ENCODE peak calls at places on chromosomes 11 and 22, in four cellular contexts. One of them, this sample, is unnamed.

GRCh38 chr11:124069429-124070401 is 28.6 kb upstream of the OR10G7 start:
- DNase-seq in psoas muscle: peak; percentile 17
- DNase-seq in Karpas-422: peak; percentile 72
- DNase-seq in SJSA1: peak; percentile 62
- DNase-seq in this sample: no peak

GRCh38 chr22:49657275-49657973 is 170.2 kb downstream of the BRD1 start:
- DNase-seq in SJSA1: no peak
- DNase-seq in Karpas-422: peak; percentile 96
- DNase-seq in psoas muscle: peak; percentile 66
- DNase-seq in this sample: peak; percentile 63

GRCh38 chr11:2693271-2693833 is 6.4 kb downstream of the KCNQ1OT1 start:
- DNase-seq in Karpas-422: no peak
- DNase-seq in SJSA1: no peak
- DNase-seq in psoas muscle: no peak
- DNase-seq in this sample: no peak

GRCh38 chr11:61963282-61964057 is 4.0 kb downstream of the FTH1 start:
- DNase-seq in SJSA1: peak; percentile 34
- DNase-seq in psoas muscle: no peak
- DNase-seq in Karpas-422: peak; percentile 64
- DNase-seq in this sample: peak; percentile 48

GRCh38 chr11:13955971-13956421 is 6.5 kb upstream of the SPON1 start:
- DNase-seq in psoas muscle: no peak
- DNase-seq in SJSA1: peak; percentile 68
- DNase-seq in Karpas-422: peak; percentile 75
- DNase-seq in this sample: peak; percentile 33

GRCh38 chr11:30855383-30856006 is 269.3 kb upstream of the MPPED2 start:
- DNase-seq in Karpas-422: peak; percentile 51
- DNase-seq in SJSA1: no peak
- DNase-seq in psoas muscle: no peak
- DNase-seq in this sample: no peak

GRCh38 chr11:96061730-96062524 is 138.0 kb upstream of the MTMR2 start:
- DNase-seq in psoas muscle: no peak
- DNase-seq in Karpas-422: no peak
- DNase-seq in SJSA1: no peak
- DNase-seq in this sample: no peak

GRCh38 chr11:117933930-117934329 is 4.7 kb upstream of the TMPRSS13 start:
- DNase-seq in Karpas-422: no peak
- DNase-seq in psoas muscle: no peak
- DNase-seq in SJSA1: no peak
- DNase-seq in this sample: no peak

GRCh38 chr11:35111171-35112055 is 27.6 kb upstream of the CD44 start:
- DNase-seq in Karpas-422: no peak
- DNase-seq in SJSA1: peak; percentile 49
- DNase-seq in psoas muscle: no peak
- DNase-seq in this sample: no peak

GRCh38 chr11:19441288-19441687 is 200.5 kb upstream of the E2F8 start:
- DNase-seq in psoas muscle: no peak
- DNase-seq in Karpas-422: no peak
- DNase-seq in SJSA1: no peak
- DNase-seq in this sample: no peak

GRCh38 chr11:73454987-73455386 is 78.8 kb downstream of the RELT start:
- DNase-seq in Karpas-422: peak; percentile 35
- DNase-seq in SJSA1: no peak
- DNase-seq in psoas muscle: no peak
- DNase-seq in this sample: no peak

GRCh38 chr11:67357831-67358555 is 4.6 kb upstream of the POLD4 start:
- DNase-seq in SJSA1: no peak
- DNase-seq in Karpas-422: peak; percentile 38
- DNase-seq in psoas muscle: no peak
- DNase-seq in this sample: no peak

GRCh38 chr22:35643991-35644390 is 4.3 kb upstream of the APOL6 start:
- DNase-seq in psoas muscle: no peak
- DNase-seq in Karpas-422: no peak
- DNase-seq in SJSA1: peak; percentile 3
- DNase-seq in this sample: no peak

GRCh38 chr11:8766043-8766992 is 83.7 kb downstream of the RPL27A start:
- DNase-seq in SJSA1: no peak
- DNase-seq in psoas muscle: no peak
- DNase-seq in Karpas-422: no peak
- DNase-seq in this sample: no peak

GRCh38 chr22:45553333-45554039 is 50.8 kb downstream of the FBLN1 start:
- DNase-seq in Karpas-422: peak; percentile 86
- DNase-seq in psoas muscle: peak; percentile 76
- DNase-seq in SJSA1: peak; percentile 88
- DNase-seq in this sample: peak; percentile 45

GRCh38 chr22:27473533-27473932 is 328.0 kb downstream of the MN1 start:
- DNase-seq in SJSA1: no peak
- DNase-seq in Karpas-422: peak; percentile 68
- DNase-seq in psoas muscle: no peak
- DNase-seq in this sample: no peak

GRCh38 chr22:36470162-36470993 is 11.1 kb downstream of the TXN2 start:
- DNase-seq in psoas muscle: peak; percentile 76
- DNase-seq in SJSA1: peak; percentile 89
- DNase-seq in Karpas-422: peak; percentile 92
- DNase-seq in this sample: peak; percentile 88

GRCh38 chr22:27726726-27727449 is 74.7 kb downstream of the MN1 start:
- DNase-seq in SJSA1: peak; percentile 98
- DNase-seq in Karpas-422: no peak
- DNase-seq in psoas muscle: peak; percentile 62
- DNase-seq in this sample: no peak

GRCh38 chr11:43925932-43926505 is 16.4 kb upstream of the C11orf96 start:
- DNase-seq in Karpas-422: no peak
- DNase-seq in SJSA1: peak; percentile 60
- DNase-seq in psoas muscle: no peak
- DNase-seq in this sample: no peak

GRCh38 chr11:36467913-36468312 is 42.2 kb downstream of the TRAF6 start:
- DNase-seq in psoas muscle: no peak
- DNase-seq in SJSA1: no peak
- DNase-seq in Karpas-422: no peak
- DNase-seq in this sample: no peak

GRCh38 chr11:131913267-131913666 is 542.9 kb downstream of the NTM start:
- DNase-seq in Karpas-422: no peak
- DNase-seq in SJSA1: no peak
- DNase-seq in psoas muscle: no peak
- DNase-seq in this sample: no peak

GRCh38 chr11:86447763-86448480 is 73.2 kb downstream of the CCDC81 start:
- DNase-seq in SJSA1: no peak
- DNase-seq in psoas muscle: no peak
- DNase-seq in Karpas-422: no peak
- DNase-seq in this sample: no peak

GRCh38 chr11:101046947-101047346 is 82.7 kb downstream of the PGR start:
- DNase-seq in psoas muscle: no peak
- DNase-seq in SJSA1: no peak
- DNase-seq in Karpas-422: no peak
- DNase-seq in this sample: no peak
- H3K27ac ChIP-seq in psoas muscle: no peak overlapping the region
- H3K27ac ChIP-seq in SJSA1: no peak overlapping the region
- H3K27ac ChIP-seq in Karpas-422: no peak overlapping the region
- H3K27ac ChIP-seq in this sample: no peak overlapping the region

GRCh38 chr11:66076561-66076960 is 6.5 kb downstream of the PACS1 start:
- DNase-seq in SJSA1: peak; percentile 81
- DNase-seq in psoas muscle: no peak
- DNase-seq in Karpas-422: no peak
- DNase-seq in this sample: no peak

GRCh38 chr11:66081505-66081904 is 11.4 kb downstream of the PACS1 start:
- DNase-seq in SJSA1: peak; percentile 59
- DNase-seq in Karpas-422: peak; percentile 91
- DNase-seq in psoas muscle: no peak
- DNase-seq in this sample: peak; percentile 70

GRCh38 chr11:66082936-66083698 is 13.0 kb downstream of the PACS1 start:
- DNase-seq in psoas muscle: no peak
- DNase-seq in Karpas-422: no peak
- DNase-seq in SJSA1: peak; percentile 37
- DNase-seq in this sample: no peak

GRCh38 chr11:66085071-66085470 is 15.0 kb downstream of the PACS1 start:
- DNase-seq in Karpas-422: no peak
- DNase-seq in psoas muscle: no peak
- DNase-seq in SJSA1: no peak
- DNase-seq in this sample: no peak

DNA sequence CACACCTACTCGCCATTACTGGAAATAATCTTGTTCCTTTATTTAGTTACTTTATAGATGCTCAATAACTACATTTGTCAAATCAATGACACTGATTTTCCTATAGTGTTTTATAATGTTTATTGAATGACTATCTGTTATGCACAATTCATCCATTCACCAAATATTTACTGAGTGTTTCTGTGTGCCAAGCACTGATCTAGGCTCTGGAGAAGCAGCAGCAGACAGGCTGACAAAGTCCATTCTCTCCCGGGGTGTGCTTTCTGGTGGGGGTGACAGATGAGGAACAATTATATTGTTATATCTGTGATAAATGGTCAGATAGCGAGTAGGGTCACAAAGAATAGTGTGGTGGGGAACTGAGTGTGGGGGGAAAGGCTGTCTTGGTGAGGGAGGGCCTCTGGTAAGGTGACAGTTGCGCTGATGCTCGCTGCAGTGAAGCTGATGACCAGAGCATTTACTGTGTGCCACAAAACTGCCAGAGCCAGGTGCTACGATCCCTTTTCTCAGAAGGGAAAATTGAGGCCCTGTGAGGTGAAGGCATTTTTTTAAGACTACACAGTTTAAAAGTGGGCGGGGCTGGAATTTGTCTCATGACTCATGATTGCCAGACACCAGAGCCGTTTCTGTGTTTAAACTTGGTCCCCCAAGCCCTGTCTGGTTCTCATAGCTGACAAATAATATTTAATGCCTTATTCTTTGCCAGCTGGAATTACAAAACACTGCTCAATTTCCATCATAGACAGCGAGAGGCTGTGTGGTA is 10.2 kb downstream of the PACS1 start:
- DNase-seq in SJSA1: peak; percentile 89
- DNase-seq in Karpas-422: peak; percentile 62
- DNase-seq in psoas muscle: peak; percentile 39
- DNase-seq in this sample: peak; percentile 51
- H3K4me1 ChIP-seq in SJSA1: peaks cover 77% of the 10 kb centered on the region
- H3K4me1 ChIP-seq in Karpas-422: peaks cover 83% of the 10 kb centered on the region
- H3K4me1 ChIP-seq in psoas muscle: peaks cover 4% of the 10 kb centered on the region
- H3K4me1 ChIP-seq in this sample: peaks cover 93% of the 10 kb centered on the region

GRCh38 chr11:57597971-57598830 is 716 bp downstream of the SERPING1 start:
- DNase-seq in psoas muscle: peak; percentile 86
- DNase-seq in Karpas-422: no peak
- DNase-seq in SJSA1: no peak
- DNase-seq in this sample: no peak
- H3K4me3 ChIP-seq in psoas muscle: peak overlapping the region; percentile 61
- H3K4me3 ChIP-seq in Karpas-422: no peak overlapping the region
- H3K4me3 ChIP-seq in SJSA1: no peak overlapping the region
- H3K4me3 ChIP-seq in this sample: no peak overlapping the region

GRCh38 chr11:12469451-12469850 is 92.1 kb downstream of the PARVA start:
- DNase-seq in Karpas-422: no peak
- DNase-seq in SJSA1: no peak
- DNase-seq in psoas muscle: peak; percentile 35
- DNase-seq in this sample: no peak
- H3K27ac ChIP-seq in Karpas-422: no peak overlapping the region
- H3K27ac ChIP-seq in SJSA1: no peak overlapping the region
- H3K27ac ChIP-seq in psoas muscle: no peak overlapping the region
- H3K27ac ChIP-seq in this sample: no peak overlapping the region

GRCh38 chr11:114129699-114130659 is 70.5 kb downstream of the ZBTB16 start:
- DNase-seq in SJSA1: no peak
- DNase-seq in psoas muscle: no peak
- DNase-seq in Karpas-422: no peak
- DNase-seq in this sample: no peak
- H3K4me1 ChIP-seq in SJSA1: no peaks in the 10 kb centered on the region
- H3K4me1 ChIP-seq in psoas muscle: peaks cover 99% of the 10 kb centered on the region
- H3K4me1 ChIP-seq in Karpas-422: no peaks in the 10 kb centered on the region
- H3K4me1 ChIP-seq in this sample: no peaks in the 10 kb centered on the region

GRCh38 chr11:134120143-134120850 is 51.4 kb downstream of the JAM3 start:
- DNase-seq in psoas muscle: peak; percentile 35
- DNase-seq in Karpas-422: no peak
- DNase-seq in SJSA1: no peak
- DNase-seq in this sample: no peak
- H3K4me3 ChIP-seq in psoas muscle: peak overlapping the region; percentile 52
- H3K4me3 ChIP-seq in Karpas-422: no peak overlapping the region
- H3K4me3 ChIP-seq in SJSA1: no peak overlapping the region
- H3K4me3 ChIP-seq in this sample: no peak overlapping the region

GRCh38 chr11:80297808-80298460 is 857.1 kb upstream of the TENM4 start:
- DNase-seq in psoas muscle: no peak
- DNase-seq in Karpas-422: no peak
- DNase-seq in SJSA1: no peak
- DNase-seq in this sample: no peak
- H3K27ac ChIP-seq in psoas muscle: no peak overlapping the region
- H3K27ac ChIP-seq in Karpas-422: no peak overlapping the region
- H3K27ac ChIP-seq in SJSA1: no peak overlapping the region
- H3K27ac ChIP-seq in this sample: no peak overlapping the region

DNA sequence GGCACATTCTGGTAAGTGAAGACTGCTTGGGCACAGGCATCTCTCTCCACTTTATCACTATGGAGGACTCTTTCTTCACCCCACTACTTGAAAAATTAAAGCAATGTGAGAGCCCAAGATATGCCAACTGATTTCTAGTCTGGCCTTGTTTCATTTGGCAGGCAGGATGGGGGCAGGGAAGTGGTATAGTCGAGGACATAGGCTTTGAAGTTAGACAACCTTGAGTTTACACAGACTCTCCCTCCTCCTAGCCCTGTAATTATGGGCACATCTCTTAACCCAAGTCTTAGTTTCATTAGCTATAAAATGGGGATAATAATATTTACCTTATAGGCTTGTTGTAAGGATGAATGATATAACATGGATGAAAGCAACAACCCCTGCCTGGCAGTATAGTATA is 15.3 kb downstream of the ADM start:
- DNase-seq in psoas muscle: no peak
- DNase-seq in Karpas-422: no peak
- DNase-seq in SJSA1: no peak
- DNase-seq in this sample: no peak
- H3K4me1 ChIP-seq in psoas muscle: peaks cover 28% of the 10 kb centered on the region
- H3K4me1 ChIP-seq in Karpas-422: no peaks in the 10 kb centered on the region
- H3K4me1 ChIP-seq in SJSA1: peaks cover 48% of the 10 kb centered on the region
- H3K4me1 ChIP-seq in this sample: no peaks in the 10 kb centered on the region